ENCODE peak calls at places on chromosome 6, in five cellular contexts. One of them, this sample, is unnamed.

GRCh38 chr6:128527375-128527774 is 7.0 kb upstream of the PTPRK start:
- DNase-seq in epithelial cell of proximal tubule: no peak
- DNase-seq in endodermal cell: no peak
- DNase-seq in BJ: no peak
- DNase-seq in PC-3: no peak
- DNase-seq in this sample: no peak

GRCh38 chr6:151112130-151112529 is 127.6 kb upstream of the AKAP12 start:
- DNase-seq in epithelial cell of proximal tubule: no peak
- DNase-seq in endodermal cell: no peak
- DNase-seq in BJ: no peak
- DNase-seq in PC-3: no peak
- DNase-seq in this sample: no peak

GRCh38 chr6:132058975-132059374 is 107.8 kb upstream of the CCN2 start:
- DNase-seq in epithelial cell of proximal tubule: no peak
- DNase-seq in endodermal cell: no peak
- DNase-seq in BJ: no peak
- DNase-seq in PC-3: no peak
- DNase-seq in this sample: no peak

GRCh38 chr6:135946674-135947073 is 95.2 kb downstream of the PDE7B start:
- DNase-seq in epithelial cell of proximal tubule: no peak
- DNase-seq in endodermal cell: no peak
- DNase-seq in BJ: no peak
- DNase-seq in PC-3: no peak
- DNase-seq in this sample: peak

GRCh38 chr6:14117158-14118090 is at the start of gene CD83:
- DNase-seq in epithelial cell of proximal tubule: no peak
- DNase-seq in endodermal cell: peak
- DNase-seq in BJ: no peak
- DNase-seq in PC-3: peak
- DNase-seq in this sample: no peak

GRCh38 chr6:71402101-71402500 is 113.5 kb downstream of the OGFRL1 start:
- DNase-seq in epithelial cell of proximal tubule: no peak
- DNase-seq in endodermal cell: no peak
- DNase-seq in BJ: no peak
- DNase-seq in PC-3: no peak
- DNase-seq in this sample: no peak

GRCh38 chr6:33787336-33787953 is 1.5 kb downstream of the LEMD2 start:
- DNase-seq in epithelial cell of proximal tubule: no peak
- DNase-seq in endodermal cell: peak
- DNase-seq in BJ: no peak
- DNase-seq in PC-3: peak
- DNase-seq in this sample: no peak

GRCh38 chr6:24520929-24521546 is 26.3 kb downstream of the ALDH5A1 start:
- DNase-seq in epithelial cell of proximal tubule: no peak
- DNase-seq in endodermal cell: peak
- DNase-seq in BJ: no peak
- DNase-seq in PC-3: peak
- DNase-seq in this sample: no peak

GRCh38 chr6:169639653-169640278 is 62.1 kb downstream of the WDR27 start:
- DNase-seq in epithelial cell of proximal tubule: no peak
- DNase-seq in endodermal cell: no peak
- DNase-seq in BJ: no peak
- DNase-seq in PC-3: no peak
- DNase-seq in this sample: no peak

GRCh38 chr6:11042750-11043551 is 1.2 kb downstream of the ELOVL2 start:
- DNase-seq in epithelial cell of proximal tubule: peak
- DNase-seq in endodermal cell: no peak
- DNase-seq in BJ: no peak
- DNase-seq in PC-3: no peak
- DNase-seq in this sample: no peak

GRCh38 chr6:43838276-43839036 is 68.4 kb downstream of the VEGFA start:
- DNase-seq in epithelial cell of proximal tubule: no peak
- DNase-seq in endodermal cell: peak
- DNase-seq in BJ: peak
- DNase-seq in PC-3: peak
- DNase-seq in this sample: no peak

GRCh38 chr6:154995241-154996162 is at the start of gene TIAM2:
- DNase-seq in epithelial cell of proximal tubule: no peak
- DNase-seq in endodermal cell: peak
- DNase-seq in BJ: no peak
- DNase-seq in PC-3: no peak
- DNase-seq in this sample: no peak

GRCh38 chr6:159971341-159972178 is 2.7 kb downstream of the IGF2R start:
- DNase-seq in epithelial cell of proximal tubule: no peak
- DNase-seq in endodermal cell: no peak
- DNase-seq in BJ: no peak
- DNase-seq in PC-3: no peak
- DNase-seq in this sample: no peak

GRCh38 chr6:157050537-157051280 is 272.6 kb downstream of the TMEM242 start:
- DNase-seq in epithelial cell of proximal tubule: no peak
- DNase-seq in endodermal cell: no peak
- DNase-seq in BJ: no peak
- DNase-seq in PC-3: no peak
- DNase-seq in this sample: peak

GRCh38 chr6:75217203-75217602 is 11.3 kb upstream of the COL12A1 start:
- DNase-seq in epithelial cell of proximal tubule: no peak
- DNase-seq in endodermal cell: no peak
- DNase-seq in BJ: no peak
- DNase-seq in PC-3: peak
- DNase-seq in this sample: no peak

GRCh38 chr6:139577991-139578604 is 203.7 kb upstream of the CITED2 start:
- DNase-seq in epithelial cell of proximal tubule: peak
- DNase-seq in endodermal cell: no peak
- DNase-seq in BJ: peak
- DNase-seq in PC-3: peak
- DNase-seq in this sample: no peak

GRCh38 chr6:13655700-13656099 is 40.6 kb downstream of the NOL7 start:
- DNase-seq in epithelial cell of proximal tubule: no peak
- DNase-seq in endodermal cell: no peak
- DNase-seq in BJ: no peak
- DNase-seq in PC-3: no peak
- DNase-seq in this sample: no peak

GRCh38 chr6:16720861-16721260 is 40.4 kb downstream of the ATXN1 start:
- DNase-seq in epithelial cell of proximal tubule: no peak
- DNase-seq in endodermal cell: no peak
- DNase-seq in BJ: no peak
- DNase-seq in PC-3: no peak
- DNase-seq in this sample: no peak

GRCh38 chr6:156884306-156884705 is 107.1 kb downstream of the ARID1B start:
- DNase-seq in epithelial cell of proximal tubule: no peak
- DNase-seq in endodermal cell: no peak
- DNase-seq in BJ: no peak
- DNase-seq in PC-3: no peak
- DNase-seq in this sample: no peak

GRCh38 chr6:43923376-43924221 is 153.6 kb downstream of the VEGFA start:
- DNase-seq in epithelial cell of proximal tubule: no peak
- DNase-seq in endodermal cell: no peak
- DNase-seq in BJ: no peak
- DNase-seq in PC-3: peak
- DNase-seq in this sample: no peak

GRCh38 chr6:34709386-34709785 is 12.8 kb upstream of the ILRUN start:
- DNase-seq in epithelial cell of proximal tubule: no peak
- DNase-seq in endodermal cell: no peak
- DNase-seq in BJ: no peak
- DNase-seq in PC-3: no peak
- DNase-seq in this sample: no peak

GRCh38 chr6:137659871-137660270 is 165.7 kb upstream of the OLIG3 start:
- DNase-seq in epithelial cell of proximal tubule: peak
- DNase-seq in endodermal cell: no peak
- DNase-seq in BJ: no peak
- DNase-seq in PC-3: no peak
- DNase-seq in this sample: no peak

GRCh38 chr6:166514196-166514595 is 72.3 kb downstream of the RAMACL start:
- DNase-seq in epithelial cell of proximal tubule: no peak
- DNase-seq in endodermal cell: peak
- DNase-seq in BJ: no peak
- DNase-seq in PC-3: no peak
- DNase-seq in this sample: no peak

GRCh38 chr6:155093430-155093829 is 98.3 kb downstream of the TIAM2 start:
- DNase-seq in epithelial cell of proximal tubule: no peak
- DNase-seq in endodermal cell: peak
- DNase-seq in BJ: no peak
- DNase-seq in PC-3: no peak
- DNase-seq in this sample: no peak

GRCh38 chr6:51077967-51078518 is 259.4 kb downstream of the TFAP2B start:
- DNase-seq in epithelial cell of proximal tubule: no peak
- DNase-seq in endodermal cell: peak
- DNase-seq in BJ: no peak
- DNase-seq in PC-3: peak
- DNase-seq in this sample: no peak

GRCh38 chr6:28336284-28337024 is 506 bp upstream of the ZSCAN31 start:
- DNase-seq in epithelial cell of proximal tubule: no peak
- DNase-seq in endodermal cell: no peak
- DNase-seq in BJ: no peak
- DNase-seq in PC-3: peak
- DNase-seq in this sample: no peak

GRCh38 chr6:66403965-66404364 is 696.9 kb upstream of the EYS start:
- DNase-seq in epithelial cell of proximal tubule: no peak
- DNase-seq in endodermal cell: no peak
- DNase-seq in BJ: no peak
- DNase-seq in PC-3: no peak
- DNase-seq in this sample: no peak

GRCh38 chr6:148440877-148441453 is 98.3 kb downstream of the SASH1 start:
- DNase-seq in epithelial cell of proximal tubule: peak
- DNase-seq in endodermal cell: peak
- DNase-seq in BJ: no peak
- DNase-seq in PC-3: peak
- DNase-seq in this sample: peak
- H3K4me3 ChIP-seq in epithelial cell of proximal tubule: peak
- H3K4me3 ChIP-seq in endodermal cell: no peak
- H3K4me3 ChIP-seq in BJ: peak
- H3K4me3 ChIP-seq in PC-3: peak
- H3K4me3 ChIP-seq in this sample: no peak

DNA sequence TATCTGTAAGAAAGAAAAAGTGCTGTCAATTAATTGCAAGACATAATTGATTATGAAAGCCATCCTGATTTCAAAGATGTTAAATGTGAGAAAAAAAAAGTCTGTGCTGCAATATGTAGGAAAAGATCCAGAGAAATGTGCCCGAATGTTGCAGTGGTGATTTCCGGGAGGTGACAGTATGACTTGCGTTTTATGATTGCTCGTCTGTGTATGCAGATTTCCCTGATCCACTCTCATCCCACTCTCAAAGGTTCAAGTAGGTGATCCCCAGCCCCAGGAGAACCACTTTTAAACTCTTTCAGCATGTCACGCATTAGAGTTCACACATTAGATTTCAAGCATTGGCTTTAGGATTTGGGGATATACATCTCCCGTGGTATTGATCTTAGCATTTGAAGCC is 57.8 kb downstream of the TPD52L1 start:
- DNase-seq in epithelial cell of proximal tubule: no peak
- DNase-seq in endodermal cell: no peak
- DNase-seq in BJ: no peak
- DNase-seq in PC-3: no peak
- DNase-seq in this sample: no peak
- TF ChIP-seq CTCF in epithelial cell of proximal tubule: no peak
- TF ChIP-seq CTCF in endodermal cell: no peak
- TF ChIP-seq CTCF in BJ: no peak
- TF ChIP-seq CTCF in PC-3: no peak
- TF ChIP-seq CTCF in this sample: no peak

GRCh38 chr6:40962241-40962640 is 76.8 kb downstream of the UNC5CL start:
- DNase-seq in epithelial cell of proximal tubule: peak
- DNase-seq in endodermal cell: no peak
- DNase-seq in BJ: peak
- DNase-seq in PC-3: peak
- DNase-seq in this sample: no peak
- H3K4me3 ChIP-seq in epithelial cell of proximal tubule: no peak
- H3K4me3 ChIP-seq in endodermal cell: no peak
- H3K4me3 ChIP-seq in BJ: no peak
- H3K4me3 ChIP-seq in PC-3: no peak
- H3K4me3 ChIP-seq in this sample: no peak

GRCh38 chr6:45439459-45439858 is 61.7 kb upstream of the SUPT3H start:
- DNase-seq in epithelial cell of proximal tubule: no peak
- DNase-seq in endodermal cell: no peak
- DNase-seq in BJ: no peak
- DNase-seq in PC-3: no peak
- DNase-seq in this sample: no peak

GRCh38 chr6:45438849-45439406 is 61.2 kb upstream of the SUPT3H start:
- DNase-seq in epithelial cell of proximal tubule: peak
- DNase-seq in endodermal cell: no peak
- DNase-seq in BJ: no peak
- DNase-seq in PC-3: peak
- DNase-seq in this sample: no peak

GRCh38 chr6:45439861-45440388 is 62.2 kb upstream of the SUPT3H start:
- DNase-seq in epithelial cell of proximal tubule: no peak
- DNase-seq in endodermal cell: no peak
- DNase-seq in BJ: no peak
- DNase-seq in PC-3: no peak
- DNase-seq in this sample: no peak

GRCh38 chr6:45442716-45443115 is 65.0 kb upstream of the SUPT3H start:
- DNase-seq in epithelial cell of proximal tubule: no peak
- DNase-seq in endodermal cell: no peak
- DNase-seq in BJ: no peak
- DNase-seq in PC-3: no peak
- DNase-seq in this sample: no peak

DNA sequence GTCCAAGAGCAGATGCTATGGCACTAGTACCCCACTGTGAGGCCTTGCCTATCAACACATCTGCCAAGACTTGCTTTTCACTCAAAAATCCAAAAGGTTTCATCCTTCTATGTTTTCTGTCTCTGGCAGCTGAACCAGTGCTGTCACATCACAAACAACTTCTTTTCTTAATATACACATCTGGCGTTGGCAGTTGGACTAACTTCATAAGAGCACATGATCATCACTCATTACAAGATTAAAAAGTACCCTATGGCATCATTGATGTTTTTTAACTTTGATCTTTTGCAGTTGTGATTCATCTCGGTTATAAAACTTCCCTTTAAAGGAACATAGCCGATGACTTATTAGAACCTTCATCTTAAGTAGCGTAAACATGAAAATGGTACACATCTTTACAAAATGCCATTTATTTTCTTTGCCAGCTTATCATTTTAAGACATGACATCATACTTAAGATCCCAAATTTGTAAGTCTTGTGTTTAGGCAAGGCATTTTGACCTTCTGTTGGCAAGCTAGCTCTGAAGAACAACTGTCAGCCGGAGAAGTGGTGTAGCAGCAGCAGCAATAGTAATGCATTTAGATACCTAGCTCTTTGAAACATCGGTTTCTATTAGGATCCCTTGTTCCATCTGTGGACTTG is 64.2 kb upstream of the SUPT3H start:
- DNase-seq in epithelial cell of proximal tubule: no peak
- DNase-seq in endodermal cell: no peak
- DNase-seq in BJ: no peak
- DNase-seq in PC-3: no peak
- DNase-seq in this sample: no peak
- TF ChIP-seq CTCF in epithelial cell of proximal tubule: no peak
- TF ChIP-seq CTCF in endodermal cell: no peak
- TF ChIP-seq CTCF in BJ: no peak
- TF ChIP-seq CTCF in PC-3: no peak
- TF ChIP-seq CTCF in this sample: no peak